ENCODE peak calls at places on chromosomes 3 and 15, in eight cellular contexts. J is mucosa of descending colon, L is AG04450, Y is fibroblast of pulmonary artery, B is fibroblast of mammary gland, T is psoas muscle, C is IMR-90, H is cardiac fibroblast. Z is an unnamed sample.

GRCh38 chr3:123155471-123156011 is 46.2 kb upstream of the SEC22A start:
- DNase-seq in J (no peak), L (no peak), Y (no peak), B (no peak), T (no peak), C (no peak), H (no peak), Z (no peak)

GRCh38 chr3:101940521-101940992 is 91.2 kb downstream of the NFKBIZ start:
- DNase-seq in J (no peak), L (peak), Y (peak), B (peak), T (peak), C (peak), H (peak), Z (peak)

GRCh38 chr15:71125831-71126453 is 10.7 kb downstream of the THSD4 start:
- DNase-seq in J (no peak), L (no peak), Y (no peak), B (no peak), T (no peak), C (peak), H (no peak), Z (peak)

GRCh38 chr15:31326729-31327673 is at the start of gene KLF13:
- DNase-seq in J (peak), L (no peak), Y (peak), B (peak), T (peak), C (peak), H (peak), Z (peak)

GRCh38 chr3:123147754-123148535 is 53.8 kb upstream of the SEC22A start:
- DNase-seq in J (no peak), L (no peak), Y (no peak), B (no peak), T (no peak), C (no peak), H (no peak), Z (no peak)

GRCh38 chr3:118165413-118165812 is 869.2 kb downstream of the IGSF11 start:
- DNase-seq in J (no peak), L (no peak), Y (no peak), B (no peak), T (no peak), C (no peak), H (no peak), Z (no peak)

GRCh38 chr15:66131200-66131599 is 122.3 kb downstream of the MEGF11 start:
- DNase-seq in J (no peak), L (no peak), Y (no peak), B (no peak), T (no peak), C (no peak), H (no peak), Z (no peak)

GRCh38 chr15:62428851-62429250 is 263.8 kb upstream of the C2CD4B start:
- DNase-seq in J (no peak), L (no peak), Y (no peak), B (no peak), T (no peak), C (no peak), H (no peak), Z (no peak)

GRCh38 chr3:16146015-16146730 is 28.3 kb upstream of the GALNT15 start:
- DNase-seq in J (no peak), L (no peak), Y (no peak), B (no peak), T (no peak), C (no peak), H (no peak), Z (no peak)

GRCh38 chr15:80090879-80091503 is 31.5 kb downstream of the ZFAND6 start:
- DNase-seq in J (no peak), L (no peak), Y (no peak), B (peak), T (no peak), C (no peak), H (peak), Z (peak)

GRCh38 chr3:182837855-182838454 is 44.7 kb downstream of the ATP11B start:
- DNase-seq in J (no peak), L (no peak), Y (peak), B (peak), T (no peak), C (peak), H (peak), Z (peak)

GRCh38 chr15:43483306-43484128 is 9.4 kb downstream of the TP53BP1 start:
- DNase-seq in J (no peak), L (no peak), Y (peak), B (peak), T (no peak), C (no peak), H (peak), Z (peak)

GRCh38 chr15:52636459-52636858 is 42.7 kb downstream of the ATOSA start:
- DNase-seq in J (no peak), L (peak), Y (no peak), B (no peak), T (no peak), C (peak), H (no peak), Z (no peak)

GRCh38 chr3:178300441-178300959 is 235.7 kb upstream of the KCNMB2 start:
- DNase-seq in J (no peak), L (no peak), Y (no peak), B (no peak), T (no peak), C (no peak), H (no peak), Z (no peak)

GRCh38 chr3:56424885-56425284 is 43.4 kb downstream of the ERC2 start:
- DNase-seq in J (no peak), L (no peak), Y (no peak), B (no peak), T (no peak), C (no peak), H (no peak), Z (no peak)

GRCh38 chr3:43583481-43583880 is 38.3 kb downstream of the ANO10 start:
- DNase-seq in J (no peak), L (no peak), Y (no peak), B (no peak), T (no peak), C (no peak), H (no peak), Z (no peak)

GRCh38 chr15:48555244-48555804 is 90.2 kb downstream of the FBN1 start:
- DNase-seq in J (no peak), L (no peak), Y (no peak), B (peak), T (no peak), C (peak), H (peak), Z (peak)

GRCh38 chr3:112653881-112654300 is 12.9 kb upstream of the CCDC80 start:
- DNase-seq in J (no peak), L (peak), Y (peak), B (peak), T (peak), C (peak), H (peak), Z (peak)

GRCh38 chr3:86993704-86994103 is 2.8 kb upstream of the VGLL3 start:
- DNase-seq in J (no peak), L (no peak), Y (peak), B (peak), T (no peak), C (peak), H (peak), Z (peak)

GRCh38 chr15:22735781-22736180 is 50.7 kb upstream of the NIPA1 start:
- DNase-seq in J (no peak), L (no peak), Y (peak), B (peak), T (no peak), C (peak), H (peak), Z (peak)

GRCh38 chr15:43777293-43777819 is 590 bp upstream of the ELL3 start:
- DNase-seq in J (peak), L (no peak), Y (peak), B (peak), T (peak), C (peak), H (peak), Z (peak)

GRCh38 chr3:37575284-37575683 is 286.4 kb upstream of the CTDSPL start:
- DNase-seq in J (no peak), L (no peak), Y (no peak), B (no peak), T (no peak), C (no peak), H (no peak), Z (no peak)

GRCh38 chr3:55296035-55296434 is 191.1 kb downstream of the WNT5A start:
- DNase-seq in J (no peak), L (no peak), Y (peak), B (peak), T (no peak), C (peak), H (peak), Z (peak)

GRCh38 chr3:50158747-50159146 is 3.6 kb downstream of the SEMA3F start:
- DNase-seq in J (no peak), L (no peak), Y (no peak), B (no peak), T (no peak), C (no peak), H (no peak), Z (no peak)
- TF ChIP-seq CTCF in J (no peak), L (no peak), Y (no peak), B (no peak), T (no peak), C (no peak), H (no peak), Z (no peak)

GRCh38 chr15:77069521-77070121 is 1.3 kb downstream of the TSPAN3 start:
- DNase-seq in J (peak), L (no peak), Y (no peak), B (no peak), T (no peak), C (no peak), H (no peak), Z (no peak)

GRCh38 chr15:77070180-77070499 is 769 bp downstream of the TSPAN3 start:
- DNase-seq in J (no peak), L (no peak), Y (no peak), B (no peak), T (no peak), C (no peak), H (no peak), Z (no peak)

GRCh38 chr15:77068633-77069032 is 2.3 kb downstream of the TSPAN3 start:
- DNase-seq in J (no peak), L (no peak), Y (no peak), B (no peak), T (no peak), C (no peak), H (no peak), Z (no peak)

GRCh38 chr15:77071338-77072223 is 672 bp upstream of the TSPAN3 start:
- DNase-seq in J (no peak), L (no peak), Y (no peak), B (peak), T (no peak), C (no peak), H (no peak), Z (no peak)

GRCh38 chr15:77070500-77071337 is at the start of gene TSPAN3:
- DNase-seq in J (peak), L (peak), Y (peak), B (peak), T (peak), C (peak), H (peak), Z (peak)
- H3K4me3 ChIP-seq in J (peak), L (peak), Y (peak), B (peak), T (peak), C (peak), H (peak), Z (peak)

GRCh38 chr3:193190387-193190786 is 50.6 kb upstream of the PLAAT1 start:
- DNase-seq in J (peak), L (no peak), Y (peak), B (peak), T (no peak), C (no peak), H (no peak), Z (peak)
- TF ChIP-seq CTCF in J (no peak), L (peak), Y (peak), B (peak), T (peak), C (peak), H (no peak), Z (peak)

GRCh38 chr3:6750782-6751181 is 110.1 kb upstream of the GRM7 start:
- DNase-seq in J (no peak), L (no peak), Y (no peak), B (no peak), T (no peak), C (no peak), H (no peak), Z (no peak)

DNA sequence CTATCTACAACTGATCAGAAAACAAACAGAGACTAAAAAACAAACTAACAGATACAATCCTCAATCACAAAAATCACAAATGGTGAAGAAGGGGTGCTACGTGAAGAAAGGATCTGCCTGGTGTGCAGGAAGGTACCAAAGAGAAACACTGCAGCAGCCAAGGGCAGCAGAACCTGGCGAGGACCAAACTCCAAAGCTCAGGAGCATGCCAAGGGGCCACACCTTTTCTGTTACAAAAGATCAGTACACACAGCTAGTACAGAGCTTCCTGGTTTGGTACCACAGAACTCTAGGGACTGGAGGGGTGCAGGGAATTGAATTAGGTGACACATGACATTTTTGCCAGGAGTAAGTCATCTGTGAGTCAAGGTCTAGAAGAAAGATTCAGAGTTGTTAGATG is 107.4 kb upstream of the GRM7 start:
- DNase-seq in J (peak), L (no peak), Y (no peak), B (no peak), T (no peak), C (no peak), H (no peak), Z (no peak)
- H3K4me3 ChIP-seq in J (no peak), L (no peak), Y (no peak), B (no peak), T (no peak), C (no peak), H (no peak), Z (no peak)

DNA sequence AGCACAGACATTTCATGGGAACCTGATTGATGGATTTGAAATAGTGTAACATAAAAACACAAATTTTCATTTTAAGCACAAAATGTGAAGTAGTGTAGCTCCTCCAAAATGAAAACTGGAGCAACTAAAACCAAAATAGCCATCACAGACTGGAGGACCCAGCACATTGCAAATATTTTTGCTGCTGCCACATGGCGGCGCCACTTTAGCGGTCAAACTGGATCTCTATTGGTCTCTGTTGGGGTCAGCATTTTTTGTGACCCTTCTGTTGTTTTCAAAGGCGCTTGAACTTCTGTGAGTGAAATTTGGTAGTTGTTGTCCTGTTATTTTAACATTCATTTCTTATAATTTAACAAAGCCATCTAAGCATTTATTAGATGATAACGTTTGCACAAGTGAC is 259.9 kb downstream of the IL20RB start:
- DNase-seq in J (no peak), L (no peak), Y (no peak), B (no peak), T (no peak), C (no peak), H (no peak), Z (no peak)
- TF ChIP-seq CTCF in J (no peak), L (peak), Y (no peak), B (peak), T (no peak), C (no peak), H (no peak), Z (no peak)